ENCODE peak calls at places on chromosomes 2 and 18, in four cellular contexts. E, T, B and S are unnamed samples.

GRCh38 chr18:48020337-48021250 is 90.1 kb upstream of the SMAD2 start:
- DNase-seq in B (no peak), E (no peak), T (no peak), S (no peak)

GRCh38 chr18:70036771-70037452 is 89.2 kb upstream of the CD226 start:
- DNase-seq in T (no peak), B (no peak), E (no peak), S (no peak)

GRCh38 chr2:237388036-237388435 is 25.9 kb downstream of the COL6A3 start:
- DNase-seq in T (no peak), E (no peak), B (no peak), S (no peak)

GRCh38 chr2:227219312-227220105 is 55.1 kb downstream of the COL4A3 start:
- DNase-seq in T (no peak), E (no peak), B (no peak), S (no peak)

GRCh38 chr2:39524061-39524460 is 87.0 kb upstream of the MAP4K3 start:
- DNase-seq in B (no peak), E (no peak), T (no peak), S (no peak)

GRCh38 chr2:26670171-26670570 is 22.4 kb upstream of the KCNK3 start:
- DNase-seq in T (no peak), E (peak), B (no peak), S (no peak)

GRCh38 chr2:190214434-190215194 is 105.0 kb downstream of the HIBCH start:
- DNase-seq in T (no peak), E (no peak), B (no peak), S (no peak)

GRCh38 chr18:58645398-58645797 is 16.5 kb upstream of the ALPK2 start:
- DNase-seq in B (no peak), T (no peak), E (no peak), S (no peak)

GRCh38 chr2:190635781-190636180 is 13.1 kb upstream of the NAB1 start:
- DNase-seq in T (no peak), E (no peak), B (no peak), S (no peak)

GRCh38 chr18:79510046-79510685 is 114.4 kb downstream of the NFATC1 start:
- DNase-seq in T (no peak), E (peak), B (no peak), S (peak)

GRCh38 chr2:69152847-69153246 is 139.9 kb downstream of the ANTXR1 start:
- DNase-seq in B (no peak), T (no peak), E (no peak), S (no peak)

GRCh38 chr2:10864888-10865551 is 46.7 kb upstream of the KCNF1 start:
- DNase-seq in T (no peak), E (no peak), B (no peak), S (no peak)

GRCh38 chr18:61727241-61727640 is 165.6 kb downstream of the RNF152 start:
- DNase-seq in B (no peak), E (no peak), T (no peak), S (no peak)

GRCh38 chr2:7089898-7090510 is 172.8 kb downstream of the RNF144A start:
- DNase-seq in T (no peak), B (no peak), E (no peak), S (no peak)

GRCh38 chr18:711330-711692 is 1.1 kb downstream of the ENOSF1 start:
- DNase-seq in T (no peak), E (no peak), B (no peak), S (no peak)

GRCh38 chr2:42238644-42239288 is 69.6 kb downstream of the EML4 start:
- DNase-seq in T (peak), E (no peak), B (peak), S (peak)

GRCh38 chr2:42116195-42117181 is 52.7 kb upstream of the EML4 start:
- DNase-seq in T (no peak), B (no peak), E (no peak), S (no peak)

GRCh38 chr2:48332286-48332685 is 197.7 kb upstream of the STON1 start:
- DNase-seq in E (no peak), B (peak), T (no peak), S (no peak)

GRCh38 chr2:182920631-182921056 is 54.2 kb upstream of the FRZB start:
- DNase-seq in E (no peak), B (no peak), T (no peak), S (no peak)

GRCh38 chr2:207722773-207723424 is 11.5 kb downstream of the CCNYL1 start:
- DNase-seq in B (no peak), E (no peak), T (no peak), S (no peak)

GRCh38 chr2:218332920-218333645 is 23.6 kb upstream of the CATIP start:
- DNase-seq in B (peak), T (no peak), E (no peak), S (no peak)

GRCh38 chr18:78726326-78727056 is 253.1 kb upstream of the SALL3 start:
- DNase-seq in B (no peak), E (peak), T (no peak), S (no peak)

GRCh38 chr2:130756041-130756720 is 841 bp downstream of the AMER3 start:
- DNase-seq in T (no peak), E (no peak), B (peak), S (no peak)

GRCh38 chr2:44560352-44560751 is 198.6 kb downstream of the CAMKMT start:
- DNase-seq in E (no peak), B (no peak), T (no peak), S (peak)

GRCh38 chr2:188450740-188451480 is 159.2 kb downstream of the GULP1 start:
- DNase-seq in E (no peak), B (no peak), T (no peak), S (no peak)

GRCh38 chr2:144705328-144706245 is 185.7 kb upstream of the ZEB2 start:
- DNase-seq in T (no peak), E (no peak), B (no peak), S (no peak)

GRCh38 chr2:205766765-205767359 is 84.6 kb downstream of the NRP2 start:
- DNase-seq in E (peak), B (peak), T (no peak), S (peak)

GRCh38 chr18:60684843-60685513 is 312.4 kb upstream of the MC4R start:
- DNase-seq in B (no peak), T (peak), E (no peak), S (no peak)

GRCh38 chr2:29634918-29635317 is 286.5 kb downstream of the ALK start:
- DNase-seq in T (no peak), E (no peak), B (no peak), S (no peak)

GRCh38 chr2:134988994-134989605 is 58.1 kb downstream of the MAP3K19 start:
- DNase-seq in B (no peak), E (no peak), T (peak), S (no peak)

GRCh38 chr2:47040662-47041061 is 114.4 kb downstream of the STPG4 start:
- DNase-seq in B (no peak), T (no peak), E (no peak), S (no peak)
- H3K27ac ChIP-seq in B (no peak), T (no peak), E (peak), S (peak)

DNA sequence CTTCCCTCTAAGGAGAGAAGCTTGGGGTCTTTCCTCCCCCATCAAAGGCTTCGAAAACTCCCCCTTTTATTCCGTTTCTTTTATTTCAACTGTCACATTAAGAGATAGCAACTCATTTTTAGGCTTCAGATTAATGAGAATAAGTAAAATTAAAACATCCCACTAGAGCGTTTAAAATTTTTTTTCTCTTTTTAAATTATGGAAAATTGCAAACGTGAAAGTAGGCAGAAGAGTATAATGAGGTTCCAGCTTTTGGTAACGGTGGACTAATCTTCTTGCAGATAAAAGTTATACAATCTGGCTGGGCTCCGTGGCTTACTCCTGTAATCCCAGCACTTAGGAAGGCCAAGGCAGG is 21.9 kb upstream of the RMP24 start:
- DNase-seq in T (no peak), E (no peak), B (no peak), S (no peak)
- TF ChIP-seq CTCF in T (no peak), E (no peak), B (no peak), S (no peak)

DNA sequence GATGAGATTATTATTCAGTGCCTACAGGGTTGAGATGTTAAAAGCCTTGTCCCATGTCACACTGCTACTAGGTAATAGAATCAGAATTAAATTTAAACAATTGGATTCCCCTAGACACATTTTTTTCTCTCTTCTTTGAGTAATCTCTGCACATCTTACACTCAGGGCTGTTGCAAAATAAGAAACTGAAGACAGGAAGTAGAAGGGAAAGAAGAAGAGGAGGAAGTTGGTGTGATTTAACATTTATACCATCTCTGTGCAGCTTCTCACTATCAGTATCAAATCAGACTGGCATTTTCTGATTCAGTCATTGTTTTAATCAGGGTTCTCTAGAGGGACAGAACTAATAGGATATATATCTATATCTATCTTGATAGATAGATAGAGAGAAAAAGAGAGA is 677.6 kb downstream of the IRS1 start:
- DNase-seq in B (no peak), T (no peak), E (no peak), S (no peak)
- H3K27ac ChIP-seq in B (no peak), T (peak), E (no peak), S (no peak)

GRCh38 chr2:19099181-19099580 is 259.2 kb downstream of the OSR1 start:
- DNase-seq in E (no peak), T (no peak), B (no peak), S (no peak)
- TF ChIP-seq CTCF in E (no peak), T (no peak), B (no peak), S (no peak)